ENCODE peak calls at places on chromosomes 11 and 22, in nine cellular contexts. U is K562, W is stomach, Q is tibial nerve, V is transverse colon, T is suprapubic skin, F is H1, P is ovary, D is A549. M is an unnamed sample.

GRCh38 chr11:29432719-29433325 is 584.0 kb downstream of the KCNA4 start:
- DNase-seq in U (peak; percentile 8), W (no peak), Q (no peak), V (no peak), T (no peak), F (no peak), P (no peak), D (peak; percentile 17), M (no peak)

GRCh38 chr11:1929621-1930447 is 10.3 kb downstream of the TNNT3 start:
- DNase-seq in U (no peak), W (no peak), Q (no peak), V (no peak), T (no peak), F (no peak), P (no peak), D (no peak), M (no peak)

GRCh38 chr22:50180727-50181521 is 4.8 kb upstream of the TRABD start:
- DNase-seq in U (no peak), W (no peak), Q (no peak), V (no peak), T (peak; percentile 57), F (no peak), P (peak; percentile 26), D (no peak), M (no peak)

GRCh38 chr11:68750197-68750987 is 928 bp downstream of the TESMIN start:
- DNase-seq in U (peak; percentile 36), W (no peak), Q (no peak), V (peak; percentile 24), T (peak; percentile 69), F (peak; percentile 68), P (peak; percentile 42), D (no peak), M (peak; percentile 88)

GRCh38 chr22:50444663-50445062 is 30.2 kb downstream of the SBF1 start:
- DNase-seq in U (no peak), W (peak; percentile 84), Q (no peak), V (peak; percentile 62), T (no peak), F (no peak), P (peak; percentile 60), D (no peak), M (peak; percentile 85)

GRCh38 chr11:76823481-76824028 is 37.2 kb upstream of the ACER3 start:
- DNase-seq in U (peak; percentile 79), W (no peak), Q (no peak), V (no peak), T (no peak), F (no peak), P (no peak), D (peak; percentile 91), M (peak; percentile 51)

GRCh38 chr22:36397081-36397766 is 9.5 kb upstream of the MYH9 start:
- DNase-seq in U (no peak), W (no peak), Q (no peak), V (no peak), T (no peak), F (no peak), P (no peak), D (peak; percentile 47), M (peak; percentile 68)

GRCh38 chr22:31284756-31285155 is 7.5 kb downstream of the PIK3IP1 start:
- DNase-seq in U (no peak), W (no peak), Q (no peak), V (no peak), T (no peak), F (no peak), P (no peak), D (no peak), M (no peak)

GRCh38 chr11:118912742-118913410 is 12.8 kb downstream of the BCL9L start:
- DNase-seq in U (no peak), W (no peak), Q (no peak), V (peak; percentile 62), T (no peak), F (no peak), P (peak; percentile 56), D (no peak), M (no peak)

GRCh38 chr22:43923191-43923590 is 414 bp upstream of the PNPLA3 start:
- DNase-seq in U (no peak), W (no peak), Q (no peak), V (no peak), T (no peak), F (no peak), P (no peak), D (no peak), M (no peak)

GRCh38 chr11:65493367-65494176 is 5.3 kb upstream of the MALAT1 start:
- DNase-seq in U (no peak), W (peak; percentile 88), Q (peak; percentile 71), V (peak; percentile 83), T (peak; percentile 95), F (no peak), P (peak; percentile 62), D (peak; percentile 61), M (no peak)

GRCh38 chr11:15793032-15793996 is 563.0 kb downstream of the SOX6 start:
- DNase-seq in U (no peak), W (no peak), Q (no peak), V (no peak), T (no peak), F (no peak), P (no peak), D (no peak), M (no peak)

GRCh38 chr11:12599408-12600143 is 74.6 kb upstream of the TEAD1 start:
- DNase-seq in U (peak; percentile 68), W (peak; percentile 63), Q (no peak), V (peak; percentile 24), T (peak; percentile 63), F (peak; percentile 57), P (peak; percentile 34), D (peak; percentile 41), M (peak; percentile 93)

GRCh38 chr11:1289211-1289935 is 20.1 kb downstream of the TOLLIP start:
- DNase-seq in U (no peak), W (no peak), Q (no peak), V (no peak), T (peak; percentile 54), F (no peak), P (peak; percentile 10), D (no peak), M (peak; percentile 65)

GRCh38 chr11:20008870-20009644 is 151.2 kb downstream of the DBX1 start:
- DNase-seq in U (no peak), W (no peak), Q (no peak), V (no peak), T (no peak), F (no peak), P (no peak), D (no peak), M (no peak)
- TF ChIP-seq POLR2A in U (no peak), W (no peak), Q (no peak), V (no peak), T (no peak), F (no peak), P (no peak), D (no peak), M (no peak)

DNA sequence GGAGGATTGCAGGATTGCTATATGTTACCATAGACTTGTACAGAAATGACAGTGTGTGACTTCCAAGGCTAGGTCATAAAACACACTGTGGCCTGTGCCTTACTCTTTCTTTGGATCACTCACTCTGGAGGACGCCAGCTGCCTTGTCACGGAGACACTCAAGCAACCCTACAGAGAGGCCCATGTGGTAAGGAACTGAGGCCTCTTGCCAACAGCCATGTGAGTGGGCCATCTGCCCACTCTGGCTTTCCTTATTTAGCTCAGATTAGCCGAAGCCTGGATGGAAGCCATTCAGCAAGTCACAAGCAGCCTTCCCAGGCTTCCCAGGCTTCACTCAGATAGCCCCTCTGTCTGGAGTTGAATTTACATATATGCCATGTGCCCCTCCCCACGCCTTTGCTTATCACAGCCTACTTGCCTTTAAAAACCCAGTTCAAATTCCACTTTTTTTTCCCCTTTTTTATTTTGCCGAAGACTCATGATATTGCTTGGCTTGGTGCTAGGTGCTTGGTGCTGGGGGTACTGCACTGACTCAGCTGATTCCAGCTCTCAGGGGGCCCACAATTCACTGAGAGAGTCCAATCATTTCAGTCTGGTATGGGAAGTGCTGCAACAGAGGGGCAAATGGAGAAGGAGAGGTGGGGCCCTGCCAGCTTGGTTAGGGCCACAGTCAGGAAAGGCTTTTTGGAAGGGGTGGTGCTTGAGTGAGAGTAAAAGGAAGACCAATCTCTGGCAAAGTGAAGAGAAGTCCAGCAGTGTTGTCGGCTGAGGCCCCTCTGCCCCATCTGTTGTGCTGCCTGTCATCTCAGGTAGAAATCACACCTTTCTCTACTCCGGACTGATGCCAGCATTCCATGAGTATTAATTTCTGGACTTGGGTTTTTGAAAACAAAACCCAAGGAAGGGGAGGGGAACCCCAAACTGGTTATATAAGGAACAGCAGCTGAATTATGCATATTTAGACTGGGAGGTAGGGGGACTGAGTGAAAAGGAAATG is 14.5 kb upstream of the P4HA3 start:
- DNase-seq in U (no peak), W (peak; percentile 91), Q (peak; percentile 50), V (peak; percentile 55), T (peak; percentile 88), F (no peak), P (peak; percentile 74), D (no peak), M (no peak)
- H3K4me1 ChIP-seq in U (peaks cover 8% of the 10 kb centered on the region), W (peaks cover 11% of the 10 kb centered on the region), Q (peaks cover 29% of the 10 kb centered on the region), V (no peaks in the 10 kb centered on the region), T (peaks cover 25% of the 10 kb centered on the region), F (no peaks in the 10 kb centered on the region), P (peaks cover 14% of the 10 kb centered on the region), D (peaks cover 13% of the 10 kb centered on the region), M (peaks cover 19% of the 10 kb centered on the region)

GRCh38 chr11:129894281-129895125 is 875 bp downstream of the NFRKB start:
- DNase-seq in U (no peak), W (no peak), Q (no peak), V (no peak), T (no peak), F (no peak), P (no peak), D (no peak), M (no peak)
- TF ChIP-seq EP300 in U (no peak), W (no peak), Q (no peak), V (no peak), T (no peak), F (no peak), P (no peak), D (no peak), M (no peak)

DNA sequence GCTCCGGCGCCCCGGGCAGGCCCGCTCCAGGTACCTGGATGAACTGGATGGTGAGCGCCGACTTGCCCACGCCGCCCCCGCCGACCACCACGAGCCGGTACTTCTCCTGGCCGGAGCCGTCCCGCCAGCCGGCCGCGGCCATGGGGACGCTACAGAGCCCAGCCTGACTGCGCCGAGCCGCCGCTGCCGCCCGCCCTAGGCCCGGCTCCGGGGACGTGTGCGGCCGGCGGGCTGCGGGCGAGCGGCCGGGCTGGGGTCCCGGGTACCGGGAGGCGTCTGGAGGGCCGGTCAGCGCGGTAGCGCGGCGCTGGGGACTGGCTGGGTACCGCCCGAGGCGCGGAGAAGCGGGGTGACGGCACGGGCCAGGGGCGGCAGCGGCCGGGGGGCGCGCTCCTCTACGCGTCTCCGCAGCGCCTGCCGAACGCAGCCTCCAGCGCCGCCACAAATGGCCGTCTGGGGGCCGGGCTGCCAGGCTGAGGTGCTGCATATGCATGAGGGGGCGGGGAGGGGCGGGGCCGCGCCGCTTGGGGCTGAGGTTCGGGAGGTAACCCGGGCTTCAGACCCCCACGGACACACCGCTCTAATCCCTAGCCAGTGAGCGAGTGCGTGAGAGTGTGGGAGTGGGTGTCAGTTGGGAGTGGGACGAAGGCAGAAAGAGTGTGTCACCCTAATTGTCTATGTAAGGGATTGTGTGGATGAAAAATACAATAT is at the start of gene RRAS2:
- DNase-seq in U (peak; percentile 84), W (peak; percentile 77), Q (peak; percentile 53), V (peak; percentile 81), T (peak; percentile 79), F (no peak), P (peak; percentile 84), D (peak; percentile 70), M (peak; percentile 71)
- TF ChIP-seq POLR2A in U (peak; percentile 74), W (no peak), Q (peak; percentile 51), V (peak; percentile 69), T (no peak), F (peak; percentile 81), P (peak; percentile 75), D (peak; percentile 92), M (no peak)

GRCh38 chr11:125179346-125179745 is 14.8 kb downstream of the PKNOX2 start:
- DNase-seq in U (no peak), W (no peak), Q (no peak), V (no peak), T (peak; percentile 25), F (no peak), P (no peak), D (no peak), M (peak; percentile 67)
- H3K4me1 ChIP-seq in U (no peaks in the 10 kb centered on the region), W (no peaks in the 10 kb centered on the region), Q (peaks cover 50% of the 10 kb centered on the region), V (no peaks in the 10 kb centered on the region), T (no peaks in the 10 kb centered on the region), F (peaks cover 1% of the 10 kb centered on the region), P (peaks cover 11% of the 10 kb centered on the region), D (no peaks in the 10 kb centered on the region), M (no peaks in the 10 kb centered on the region)